ENCODE peak calls at places on chromosomes 6 and 20, in nine cellular contexts. X is esophagus squamous epithelium, M is sigmoid colon, Z is body of pancreas, V is HepG2, K is uterus, B is right lobe of liver, C is spleen, O is Peyer's patch. E is an unnamed sample. For H3K27me3, the result is how much of the 10 kb centered on the place peaks cover.

GRCh38 chr6:152572395-152573061 is 64.6 kb downstream of the SYNE1 start:
- DNase-seq in O (no peak), K (no peak), B (no peak), X (no peak), V (no peak), C (no peak), Z (no peak), M (no peak), E (no peak)

GRCh38 chr20:58231678-58232077 is 3.2 kb upstream of the ANKRD60 start:
- DNase-seq in V (peak), C (no peak), B (no peak), O (no peak), M (no peak), Z (no peak), K (no peak), X (no peak), E (no peak)

GRCh38 chr20:16036331-16036730 is 536.9 kb downstream of the KIF16B start:
- DNase-seq in M (no peak), X (no peak), C (no peak), Z (no peak), O (no peak), B (no peak), V (no peak), K (no peak), E (no peak)

GRCh38 chr6:5300206-5300764 is 39.0 kb downstream of the FARS2 start:
- DNase-seq in B (no peak), M (no peak), C (no peak), O (no peak), Z (no peak), K (no peak), X (no peak), V (no peak), E (no peak)

GRCh38 chr20:46348972-46349741 is 40.9 kb upstream of the CDH22 start:
- DNase-seq in V (peak), M (no peak), X (no peak), B (peak), O (peak), K (peak), Z (peak), C (peak), E (peak)

GRCh38 chr6:89927788-89928565 is 33.7 kb downstream of the GJA10 start:
- DNase-seq in O (no peak), X (no peak), V (no peak), Z (no peak), C (no peak), K (no peak), M (no peak), B (no peak), E (no peak)

GRCh38 chr6:152301806-152302568 is 335.2 kb downstream of the SYNE1 start:
- DNase-seq in C (peak), O (peak), Z (peak), K (peak), V (peak), B (peak), X (peak), M (peak), E (peak)

GRCh38 chr6:90369024-90369519 is 72.4 kb upstream of the BACH2 start:
- DNase-seq in X (peak), Z (peak), V (peak), M (peak), C (no peak), O (peak), K (peak), B (no peak), E (peak)

GRCh38 chr6:163416640-163417253 is 2.2 kb downstream of the QKI start:
- DNase-seq in X (no peak), V (peak), C (no peak), Z (peak), K (no peak), M (peak), B (no peak), O (peak), E (peak)

GRCh38 chr6:57267586-57268293 is 45.6 kb upstream of the RAB23 start:
- DNase-seq in C (no peak), Z (peak), B (no peak), X (no peak), M (peak), K (no peak), O (peak), V (peak), E (peak)

GRCh38 chr6:121590941-121591340 is 155.5 kb downstream of the GJA1 start:
- DNase-seq in C (no peak), X (no peak), O (no peak), B (no peak), Z (no peak), V (no peak), M (no peak), K (no peak), E (no peak)

GRCh38 chr6:33783781-33784520 is 5.0 kb downstream of the LEMD2 start:
- DNase-seq in M (no peak), K (no peak), B (no peak), Z (no peak), X (no peak), V (no peak), C (no peak), O (no peak), E (no peak)

GRCh38 chr20:17661121-17661744 is 20.8 kb downstream of the RRBP1 start:
- DNase-seq in M (peak), C (peak), V (peak), Z (no peak), K (peak), O (peak), X (no peak), B (no peak), E (no peak)

GRCh38 chr6:160374836-160375560 is 26.8 kb downstream of the SLC22A3 start:
- DNase-seq in O (no peak), K (no peak), V (no peak), X (no peak), M (no peak), Z (no peak), C (no peak), B (no peak), E (no peak)

GRCh38 chr6:4518506-4518905 is 257.7 kb upstream of the CDYL start:
- DNase-seq in M (no peak), B (no peak), Z (no peak), X (no peak), O (no peak), K (no peak), C (no peak), V (no peak), E (no peak)

GRCh38 chr20:258269-258858 is 840 bp downstream of the DEFB132 start:
- DNase-seq in M (no peak), O (no peak), Z (no peak), X (no peak), V (no peak), B (no peak), C (no peak), K (no peak), E (no peak)

GRCh38 chr6:109373762-109374161 is 8.5 kb downstream of the CD164 start:
- DNase-seq in X (no peak), O (no peak), B (no peak), Z (no peak), V (no peak), K (no peak), M (no peak), C (no peak), E (no peak)
- TF ChIP-seq POLR2A in X (no peak), O (no peak), B (no peak), Z (no peak), V (no peak), K (no peak), M (no peak), C (no peak), E (no peak)

DNA sequence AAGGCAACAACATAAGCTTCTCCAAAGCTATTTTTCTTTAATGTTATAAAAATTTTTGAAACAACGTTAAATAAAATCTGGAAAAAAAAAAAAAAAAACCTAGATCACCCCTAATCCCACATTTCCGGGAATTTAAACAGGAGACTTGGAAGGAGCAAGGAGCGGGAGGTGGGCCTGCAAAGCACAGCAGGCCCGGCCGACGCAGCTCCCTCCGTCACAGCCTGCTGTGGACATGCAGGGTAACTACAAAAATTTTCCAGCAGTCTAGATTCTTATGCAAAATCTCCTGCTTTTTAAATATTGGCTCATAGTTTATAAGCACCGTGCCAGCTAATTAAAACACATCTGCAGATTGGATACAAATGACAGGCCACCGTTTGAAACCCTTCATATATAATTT is 23.5 kb downstream of the FOXF2 start:
- DNase-seq in V (no peak), Z (no peak), B (no peak), K (no peak), O (peak), X (no peak), M (no peak), C (no peak), E (no peak)
- H3K27me3 ChIP-seq in V (half or more), Z (under half), B (under half), K (under half), O (under half), X (under half), M (under half), C (under half), E (under half)

GRCh38 chr20:12156252-12156651 is 238.6 kb downstream of the BTBD3 start:
- DNase-seq in C (no peak), X (no peak), B (no peak), O (no peak), M (no peak), V (no peak), Z (no peak), K (no peak), E (no peak)
- TF ChIP-seq CTCF in C (no peak), X (no peak), B (no peak), O (no peak), M (no peak), V (no peak), Z (no peak), K (no peak), E (no peak)

GRCh38 chr6:36884610-36885009 is 1.1 kb upstream of the C6orf89 start:
- DNase-seq in B (no peak), K (no peak), C (no peak), O (no peak), Z (no peak), V (no peak), M (no peak), X (no peak), E (no peak)

GRCh38 chr6:36886948-36887347 is 1.2 kb downstream of the C6orf89 start:
- DNase-seq in Z (no peak), O (no peak), M (no peak), C (no peak), X (no peak), K (no peak), V (no peak), B (no peak), E (no peak)

GRCh38 chr6:36888115-36888643 is 2.4 kb downstream of the C6orf89 start:
- DNase-seq in B (no peak), V (no peak), C (no peak), X (no peak), O (no peak), K (no peak), M (no peak), Z (no peak), E (no peak)

GRCh38 chr6:36888654-36889481 is 3.1 kb downstream of the C6orf89 start:
- DNase-seq in C (no peak), Z (no peak), K (no peak), B (no peak), M (no peak), V (no peak), O (no peak), X (no peak), E (no peak)

DNA sequence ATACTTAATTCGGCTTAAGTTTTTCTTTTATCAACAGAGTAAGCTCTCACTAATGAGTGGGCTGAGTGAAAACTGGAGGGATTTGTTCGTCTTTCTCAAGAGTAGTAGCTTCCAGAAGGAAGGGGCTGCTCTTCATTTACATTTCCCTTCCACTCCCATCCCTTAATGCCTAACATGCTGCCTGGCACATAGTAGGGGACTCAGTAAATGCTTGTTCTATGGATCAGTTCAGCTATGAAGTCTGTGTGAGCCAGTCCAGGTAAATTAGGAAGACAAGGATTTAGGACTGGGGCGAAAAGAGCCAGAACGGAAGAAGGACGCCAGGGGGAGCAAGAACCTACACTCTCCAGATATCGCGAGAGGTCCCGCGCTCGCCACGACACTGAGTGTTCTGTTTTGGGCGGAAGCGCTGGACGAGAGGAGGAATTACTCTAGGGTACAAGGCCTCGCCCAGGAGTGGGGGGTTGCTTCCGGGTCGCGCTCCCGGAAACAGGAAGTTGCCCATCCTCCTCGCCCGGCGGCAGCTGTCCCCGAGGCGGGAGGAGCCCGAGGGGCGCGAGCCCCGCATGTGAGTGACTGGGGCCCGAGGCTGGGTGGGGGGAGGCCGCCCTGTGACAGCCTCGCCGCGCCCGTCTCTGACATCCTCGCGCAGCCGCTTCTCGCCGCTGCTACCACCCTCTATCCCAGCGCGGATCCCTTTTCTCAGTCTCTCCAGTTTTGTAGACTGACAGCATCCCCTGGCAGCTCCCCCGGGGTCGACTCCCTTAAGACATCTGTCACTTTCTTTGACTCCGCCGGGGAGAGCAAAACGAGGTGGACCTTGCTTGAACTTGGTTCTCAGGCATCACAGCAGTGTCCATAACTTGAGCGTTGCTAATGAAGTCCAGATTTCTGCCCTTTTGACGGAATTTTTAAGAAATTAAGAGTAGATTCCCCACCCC is at the start of gene C6orf89:
- DNase-seq in M (peak), B (peak), Z (peak), C (peak), X (peak), O (peak), K (peak), V (peak), E (peak)
- TF ChIP-seq POLR2A in M (peak), B (peak), Z (no peak), C (peak), X (no peak), O (peak), K (peak), V (peak), E (no peak)

GRCh38 chr20:9927224-9927623 is 88.3 kb upstream of the PAK5 start:
- DNase-seq in X (no peak), M (no peak), Z (no peak), O (no peak), C (no peak), K (no peak), V (no peak), B (no peak), E (no peak)

GRCh38 chr20:9926476-9926875 is 87.6 kb upstream of the PAK5 start:
- DNase-seq in M (no peak), X (no peak), C (no peak), O (no peak), K (no peak), B (no peak), V (no peak), Z (no peak), E (no peak)

GRCh38 chr20:9928281-9928737 is 89.4 kb upstream of the PAK5 start:
- DNase-seq in V (no peak), K (no peak), C (no peak), B (no peak), Z (no peak), O (no peak), X (no peak), M (no peak), E (no peak)

GRCh38 chr20:9923648-9924047 is 84.8 kb upstream of the PAK5 start:
- DNase-seq in Z (no peak), O (no peak), K (no peak), C (no peak), M (no peak), V (no peak), X (no peak), B (no peak), E (no peak)

DNA sequence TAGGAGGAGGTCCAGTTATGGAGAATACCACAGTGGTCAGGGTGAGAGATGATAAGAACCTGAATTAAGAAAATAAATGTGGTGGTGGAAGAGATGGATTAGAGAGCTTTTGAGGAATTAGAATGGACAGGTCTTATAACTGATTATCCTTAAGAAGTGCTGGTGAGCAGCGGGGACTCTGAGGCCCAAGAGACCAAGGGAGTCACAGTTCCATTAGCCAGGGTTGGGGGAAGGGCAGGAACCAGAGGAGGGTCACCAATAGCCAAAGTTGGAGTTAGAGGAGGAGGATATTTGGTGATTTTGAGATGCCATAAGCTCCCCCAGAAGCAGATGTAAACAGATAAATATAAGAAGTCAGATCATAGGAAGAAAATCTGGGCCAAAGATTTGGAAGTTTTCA is 87.1 kb upstream of the PAK5 start:
- DNase-seq in V (no peak), M (no peak), B (no peak), C (no peak), K (no peak), X (no peak), O (no peak), Z (no peak), E (no peak)
- H3K27me3 ChIP-seq in V (under half), M (under half), B (under half), C (under half), K (under half), X (under half), O (under half), Z (under half), E (under half)

DNA sequence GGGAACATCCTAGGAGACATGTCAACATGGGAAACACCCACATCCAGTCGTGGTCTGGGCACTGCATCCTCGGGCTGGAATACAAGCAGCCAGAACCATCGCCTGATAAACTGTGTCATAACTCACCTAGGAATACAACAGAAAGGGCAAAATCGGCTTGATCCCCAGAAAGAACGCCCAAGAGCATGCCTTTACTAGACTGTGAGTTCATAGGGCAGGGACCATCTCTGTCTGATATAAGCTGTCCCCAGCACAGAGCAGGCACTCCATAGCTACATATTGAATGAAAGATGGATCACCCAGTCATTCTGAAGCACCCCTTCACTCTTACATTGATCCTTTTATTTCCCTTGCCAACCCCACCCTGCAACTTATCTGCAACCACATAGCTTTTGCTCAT is 23.8 kb downstream of the RIPOR2 start:
- DNase-seq in O (no peak), Z (no peak), V (no peak), B (no peak), X (no peak), M (no peak), K (no peak), C (no peak), E (no peak)
- TF ChIP-seq CTCF in O (no peak), Z (no peak), V (no peak), B (no peak), X (no peak), M (no peak), K (no peak), C (no peak), E (no peak)

GRCh38 chr6:169723200-169723909 is 945 bp downstream of the PHF10 start:
- DNase-seq in K (peak), B (peak), M (peak), X (no peak), C (peak), Z (peak), V (peak), O (peak), E (peak)
- TF ChIP-seq POLR2A in K (peak), B (peak), M (no peak), X (no peak), C (no peak), Z (no peak), V (no peak), O (no peak), E (no peak)

GRCh38 chr6:125765944-125766343 is 16.5 kb downstream of the HEY2 start:
- DNase-seq in M (no peak), V (no peak), K (no peak), B (no peak), Z (no peak), X (no peak), C (no peak), O (no peak), E (no peak)

GRCh38 chr6:125759184-125759902 is 9.9 kb downstream of the HEY2 start:
- DNase-seq in Z (no peak), C (no peak), X (no peak), O (no peak), K (no peak), B (no peak), M (no peak), V (no peak), E (no peak)

GRCh38 chr6:125764105-125764671 is 14.8 kb downstream of the HEY2 start:
- DNase-seq in V (no peak), Z (no peak), O (no peak), C (no peak), K (no peak), X (no peak), M (no peak), B (no peak), E (no peak)

DNA sequence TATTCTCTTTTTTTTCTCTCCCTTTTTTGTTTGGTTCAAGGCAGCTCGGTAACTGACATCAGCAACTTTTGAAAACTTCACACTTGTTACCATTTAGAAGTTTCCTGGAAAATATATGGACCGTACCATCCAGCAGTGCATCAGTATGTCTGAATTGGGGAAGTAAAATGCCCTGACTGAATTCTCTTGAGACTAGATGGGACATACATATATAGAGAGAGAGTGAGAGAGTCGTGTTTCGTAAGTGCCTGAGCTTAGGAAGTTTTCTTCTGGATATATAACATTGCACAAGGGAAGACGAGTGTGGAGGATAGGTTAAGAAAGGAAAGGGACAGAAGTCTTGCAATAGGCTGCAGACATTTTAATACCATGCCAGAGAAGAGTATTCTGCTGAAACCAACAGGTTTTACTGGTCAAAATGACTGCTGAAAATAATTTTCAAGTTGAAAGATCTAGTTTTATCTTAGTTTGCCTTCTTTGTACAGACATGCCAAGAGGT is 10.6 kb downstream of the HEY2 start:
- DNase-seq in V (no peak), K (no peak), C (no peak), Z (no peak), X (no peak), B (no peak), O (no peak), M (no peak), E (no peak)
- H3K27me3 ChIP-seq in V (under half), K (under half), C (under half), Z (under half), X (under half), B (under half), O (under half), M (under half), E (under half)

DNA sequence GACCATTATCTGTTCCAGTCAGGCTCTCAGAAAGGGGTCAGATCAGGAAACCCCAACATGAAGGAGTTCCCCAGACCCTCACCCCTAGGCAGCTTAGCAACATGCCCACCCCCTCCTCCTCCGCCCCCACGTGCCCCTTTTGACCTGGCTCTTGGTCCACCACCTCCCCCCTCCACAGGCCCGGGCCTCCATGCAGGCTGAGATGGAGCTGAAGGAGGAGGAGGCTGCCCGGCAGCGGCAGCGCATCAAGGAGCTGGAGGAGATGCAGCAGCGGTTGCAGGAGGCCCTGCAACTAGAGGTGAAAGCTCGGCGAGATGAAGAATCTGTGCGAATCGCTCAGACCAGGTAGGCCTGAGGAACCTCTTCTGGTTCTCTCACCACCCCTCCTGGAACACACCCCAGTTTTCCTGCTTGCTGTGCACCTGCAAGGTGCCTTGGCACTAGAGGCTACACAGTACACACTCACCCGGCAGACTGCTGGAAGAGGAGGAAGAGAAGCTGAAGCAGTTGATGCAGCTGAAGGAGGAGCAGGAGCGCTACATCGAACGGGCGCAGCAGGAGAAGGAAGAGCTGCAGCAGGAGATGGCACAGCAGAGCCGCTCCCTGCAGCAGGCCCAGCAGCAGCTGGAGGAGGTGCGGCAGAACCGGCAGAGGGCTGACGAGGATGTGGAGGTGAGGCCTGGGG is 21.9 kb downstream of the DEF6 start:
- DNase-seq in B (no peak), M (no peak), X (no peak), K (no peak), V (no peak), C (no peak), O (no peak), Z (no peak), E (no peak)
- TF ChIP-seq CTCF in B (no peak), M (no peak), X (no peak), K (no peak), V (no peak), C (no peak), O (no peak), Z (no peak), E (no peak)

E was measured in stomach.